ENCODE peak calls at places on chromosomes 4 and X, in six cellular contexts. R, M, Y, P, H and Q are unnamed samples.

GRCh38 chr4:33837043-33837442 is 2407.3 kb downstream of the ARAP2 start:
- DNase-seq in Y (no peak), P (no peak), M (no peak), R (no peak), H (no peak), Q (no peak)

GRCh38 chr4:169254546-169254983 is 16.2 kb downstream of the SH3RF1 start:
- DNase-seq in R (no peak), M (no peak), H (no peak), Y (no peak), P (peak; percentile 64), Q (peak; percentile 40)

GRCh38 chr4:89939464-89939863 is 44.8 kb downstream of the MMRN1 start:
- DNase-seq in P (no peak), R (no peak), Y (no peak), H (peak; percentile 31), M (no peak), Q (no peak)

GRCh38 chrX:11180571-11180970 is 69.4 kb downstream of the HCCS start:
- DNase-seq in H (no peak), R (no peak), M (no peak), P (no peak), Y (no peak), Q (no peak)

GRCh38 chr4:164212714-164213113 is 541.2 kb upstream of the SMIM31 start:
- DNase-seq in M (no peak), P (no peak), R (no peak), H (no peak), Y (no peak), Q (no peak)

GRCh38 chrX:46957299-46957698 is 45.1 kb downstream of the JADE3 start:
- DNase-seq in Y (no peak), P (peak; percentile 35), M (no peak), R (no peak), H (no peak), Q (no peak)

GRCh38 chrX:80550722-80551121 is 130.5 kb downstream of the TENT5D start:
- DNase-seq in R (no peak), P (no peak), Y (no peak), M (no peak), H (peak; percentile 70), Q (no peak)

GRCh38 chr4:25106363-25107151 is 53.7 kb downstream of the SEPSECS start:
- DNase-seq in M (no peak), Y (no peak), P (no peak), H (no peak), R (no peak), Q (no peak)

GRCh38 chr4:155305619-155306018 is 71.1 kb downstream of the MAP9 start:
- DNase-seq in R (no peak), P (no peak), H (no peak), M (no peak), Y (no peak), Q (no peak)

GRCh38 chr4:150283689-150284088 is 205.4 kb downstream of the DCLK2 start:
- DNase-seq in Y (no peak), R (no peak), H (no peak), P (no peak), M (no peak), Q (no peak)

GRCh38 chrX:75365243-75365975 is 91.5 kb downstream of the UPRT start:
- DNase-seq in P (no peak), R (no peak), Y (no peak), H (no peak), M (no peak), Q (no peak)

GRCh38 chr4:123505077-123505456 is 108.5 kb downstream of the SPRY1 start:
- DNase-seq in H (no peak), M (no peak), Y (no peak), P (no peak), R (no peak), Q (no peak)

GRCh38 chr4:153616005-153616555 is 68.0 kb upstream of the TLR2 start:
- DNase-seq in Y (no peak), R (no peak), M (no peak), P (no peak), H (no peak), Q (no peak)

GRCh38 chrX:102835504-102836146 is 101.4 kb upstream of the RAB40AL start:
- DNase-seq in Y (no peak), M (no peak), P (peak; percentile 34), R (no peak), H (peak; percentile 77), Q (no peak)

GRCh38 chr4:139635966-139636365 is 29.7 kb upstream of the MGST2 start:
- DNase-seq in M (no peak), R (no peak), H (no peak), Y (no peak), P (no peak), Q (no peak)

GRCh38 chr4:139630991-139631390 is 34.6 kb upstream of the MGST2 start:
- DNase-seq in Y (no peak), M (no peak), R (no peak), H (no peak), P (no peak), Q (no peak)

GRCh38 chr4:139633195-139633594 is 32.4 kb upstream of the MGST2 start:
- DNase-seq in P (no peak), Y (no peak), M (no peak), H (no peak), R (no peak), Q (no peak)

GRCh38 chr4:139629761-139630160 is 35.9 kb upstream of the MGST2 start:
- DNase-seq in H (no peak), M (no peak), R (no peak), P (no peak), Y (no peak), Q (no peak)

DNA sequence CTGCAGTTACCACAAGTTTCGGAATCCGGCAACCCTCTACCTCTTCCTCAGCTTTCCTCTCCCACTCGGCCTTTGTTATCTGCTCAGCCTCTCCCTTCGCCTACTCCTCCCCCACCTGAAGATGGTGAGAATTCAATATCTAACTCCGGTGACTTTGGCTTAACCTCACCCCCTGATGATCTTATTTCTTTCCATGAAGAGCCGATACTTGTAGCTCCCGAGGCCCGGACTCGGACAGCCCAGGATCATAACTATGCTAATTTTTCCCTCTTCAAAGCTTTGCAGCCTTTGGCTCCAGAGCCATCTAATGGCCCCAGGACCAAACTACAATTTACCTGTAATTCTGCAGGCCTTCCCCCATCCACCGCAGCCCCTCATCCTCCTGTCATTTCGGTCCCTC is 32.0 kb upstream of the MGST2 start:
- DNase-seq in Y (peak; percentile 17), P (peak; percentile 51), M (peak; percentile 72), R (peak; percentile 17), H (peak; percentile 64), Q (no peak)
- H3K4me3 ChIP-seq in Y (peak overlapping the region; percentile 6), P (no peak overlapping the region), M (no peak overlapping the region), R (no peak overlapping the region), H (no peak overlapping the region), Q (peak overlapping the region; percentile 23)

DNA sequence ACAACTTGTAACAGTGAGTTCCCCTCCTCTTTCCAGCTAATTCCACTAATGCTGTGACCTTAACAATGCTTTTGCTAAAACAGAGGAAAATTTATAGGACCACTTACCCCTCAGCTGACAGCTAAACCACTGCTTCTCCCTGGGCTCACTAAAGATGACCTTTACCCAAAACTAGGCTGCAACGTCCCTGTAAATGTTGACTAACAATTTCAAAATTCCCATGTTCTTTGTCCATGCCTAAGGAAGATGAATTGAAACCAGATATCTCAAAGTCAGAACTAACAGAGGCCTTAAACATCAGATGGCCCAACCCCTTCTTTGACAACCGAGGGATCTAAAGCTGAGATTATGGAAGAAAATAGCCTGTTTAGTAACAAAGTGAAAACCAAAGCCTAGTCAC is 32.5 kb downstream of the AFAP1 start:
- DNase-seq in R (no peak), P (no peak), H (no peak), M (no peak), Y (no peak), Q (no peak)
- H3K4me1 ChIP-seq in R (peaks cover 18% of the 10 kb centered on the region), P (no peaks in the 10 kb centered on the region), H (no peaks in the 10 kb centered on the region), M (peaks cover 5% of the 10 kb centered on the region), Y (peaks cover 99% of the 10 kb centered on the region), Q (peaks cover 22% of the 10 kb centered on the region)

DNA sequence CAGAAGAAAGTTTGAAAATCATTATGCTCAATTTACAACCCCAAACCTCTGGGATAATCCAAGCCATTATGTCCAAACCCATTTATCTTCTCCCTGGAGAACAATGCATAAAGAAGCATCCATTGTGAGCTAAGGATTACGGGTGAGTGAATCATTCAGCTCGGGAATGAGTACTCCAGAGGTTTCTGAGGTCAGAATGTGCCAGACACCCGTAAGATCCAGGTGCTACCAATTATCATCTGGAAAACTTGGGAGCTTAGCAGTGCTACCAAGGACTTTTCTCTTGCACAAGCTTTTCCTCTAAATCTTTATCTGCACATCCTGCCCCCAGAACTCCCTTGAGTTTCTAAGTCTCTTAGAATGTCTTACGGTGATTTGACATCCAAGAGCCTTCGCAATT is 5.5 kb downstream of the SRPX start:
- DNase-seq in Y (no peak), R (no peak), P (no peak), M (no peak), H (no peak), Q (no peak)
- H3K27ac ChIP-seq in Y (no peak overlapping the region), R (no peak overlapping the region), P (no peak overlapping the region), M (no peak overlapping the region), H (no peak overlapping the region), Q (no peak overlapping the region)

DNA sequence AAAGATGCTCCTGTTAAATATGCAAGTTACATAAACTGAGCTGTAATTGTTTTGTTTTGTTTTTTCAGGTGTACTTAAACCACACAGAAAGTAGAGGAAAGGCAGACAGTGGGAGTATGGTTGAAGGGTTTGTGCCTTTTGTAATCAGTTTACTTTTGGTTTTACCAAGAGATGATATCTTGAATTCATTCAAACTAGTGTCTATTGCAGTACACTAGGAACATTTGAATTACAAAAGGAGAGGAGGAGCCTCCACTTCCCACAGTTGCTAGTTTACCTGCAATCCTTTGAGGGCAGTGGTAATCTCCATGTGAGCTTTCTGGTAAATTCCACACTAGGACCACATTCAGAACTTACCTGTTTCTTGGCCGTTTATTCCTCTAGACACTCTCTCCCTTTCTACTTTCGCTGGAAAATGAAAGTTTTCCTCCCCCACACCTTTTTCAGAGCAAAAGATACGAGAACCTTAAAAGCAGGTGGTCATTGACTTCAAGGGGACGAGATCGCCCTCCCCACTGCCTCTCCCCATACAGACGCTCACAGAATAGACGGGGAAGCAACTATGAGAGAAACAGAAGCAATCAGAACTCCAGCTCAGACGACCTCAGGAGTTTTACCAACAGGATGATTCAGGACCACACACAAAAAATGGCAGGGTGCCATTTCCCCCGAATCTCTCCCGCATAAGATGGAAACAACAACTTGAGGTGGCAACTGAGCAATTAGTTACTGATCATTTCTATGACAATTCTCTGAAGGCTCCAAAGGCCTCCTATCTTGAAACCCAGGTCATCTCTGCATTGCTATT is 3.3 kb downstream of the RBM47 start:
- DNase-seq in M (no peak), R (no peak), H (no peak), Y (no peak), P (peak; percentile 74), Q (no peak)
- H3K4me3 ChIP-seq in M (no peak overlapping the region), R (no peak overlapping the region), H (no peak overlapping the region), Y (peak overlapping the region; percentile 66), P (peak overlapping the region; percentile 33), Q (no peak overlapping the region)

DNA sequence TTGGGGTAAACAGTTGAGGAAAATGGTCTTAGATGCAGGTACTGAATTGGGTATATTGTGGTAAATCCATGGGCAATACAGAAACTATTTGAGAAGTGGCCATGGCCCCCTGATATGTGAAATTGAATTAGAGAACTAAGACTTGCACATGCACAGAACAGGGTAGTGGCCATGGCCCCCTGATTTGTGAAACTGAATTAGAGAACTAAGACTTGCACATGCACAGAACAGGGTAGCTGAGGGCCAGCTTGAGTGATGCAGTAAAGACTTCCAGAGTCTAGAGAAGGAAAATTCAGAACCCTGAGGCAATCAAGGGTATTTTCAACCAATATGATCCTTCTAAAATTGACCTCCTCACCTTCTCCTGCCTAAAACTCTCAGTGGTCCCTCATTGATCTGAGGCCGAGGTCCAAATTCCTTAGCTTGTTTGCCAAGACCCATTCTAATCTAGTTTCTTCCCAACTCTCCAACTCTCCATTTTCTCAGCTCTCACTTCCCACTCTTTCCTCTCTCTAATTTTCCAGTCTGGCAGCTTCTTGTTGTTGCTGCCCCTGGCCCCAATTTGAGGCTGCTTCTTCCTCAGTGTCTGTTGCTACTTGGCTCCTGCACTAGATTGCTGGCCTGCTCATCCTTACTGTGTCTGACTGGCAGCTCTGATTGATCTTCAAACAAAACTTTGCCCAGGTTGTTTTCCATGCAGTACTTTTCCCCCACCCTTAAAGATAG is 72.4 kb downstream of the FRAS1 start:
- DNase-seq in M (peak; percentile 41), H (no peak), P (no peak), Y (no peak), R (no peak), Q (no peak)
- H3K4me1 ChIP-seq in M (no peaks in the 10 kb centered on the region), H (no peaks in the 10 kb centered on the region), P (no peaks in the 10 kb centered on the region), Y (peaks cover 8% of the 10 kb centered on the region), R (no peaks in the 10 kb centered on the region), Q (no peaks in the 10 kb centered on the region)